ENCODE peak calls at places on chromosomes 12 and 14, in five cellular contexts. F is HepG2, V is GM12878, W is H1, I is K562. J is an unnamed sample.
A peak's percentile ranks its signal among the peaks of the same experiment; 100 is the strongest.

GRCh38 chr12:88063375-88063774 is 34.2 kb upstream of the C12orf50 start:
- DNase-seq in F (no peak), V (no peak), W (no peak), I (no peak), J (no peak)

GRCh38 chr12:3164454-3165310 is 87.5 kb downstream of the TSPAN9 start:
- DNase-seq in F (peak; percentile 94), V (no peak), W (no peak), I (no peak), J (no peak)

GRCh38 chr12:110249716-110250225 is 31.3 kb upstream of the ATP2A2 start:
- DNase-seq in F (peak; percentile 74), V (peak; percentile 13), W (no peak), I (no peak), J (no peak)

GRCh38 chr12:130951636-130952035 is 2.1 kb upstream of the ADGRD1 start:
- DNase-seq in F (no peak), V (no peak), W (no peak), I (no peak), J (no peak)

GRCh38 chr12:79400481-79400880 is 290.3 kb downstream of the PAWR start:
- DNase-seq in F (no peak), V (no peak), W (no peak), I (no peak), J (no peak)

GRCh38 chr12:92290016-92290685 is 144.5 kb upstream of the BTG1 start:
- DNase-seq in F (no peak), V (no peak), W (no peak), I (no peak), J (no peak)

GRCh38 chr14:23175823-23176222 is 7.6 kb downstream of the SLC7A8 start:
- DNase-seq in F (no peak), V (no peak), W (no peak), I (no peak), J (no peak)

GRCh38 chr12:31004666-31005065 is 69.0 kb upstream of the DDX11 start:
- DNase-seq in F (no peak), V (no peak), W (no peak), I (no peak), J (no peak)

GRCh38 chr12:57520008-57520726 is at the start of gene DDIT3:
- DNase-seq in F (peak; percentile 97), V (peak; percentile 91), W (peak; percentile 100), I (peak; percentile 94), J (peak; percentile 99)

GRCh38 chr12:11805043-11805442 is 155.6 kb downstream of the ETV6 start:
- DNase-seq in F (no peak), V (no peak), W (no peak), I (no peak), J (no peak)

GRCh38 chr14:73173092-73173735 is 36.9 kb downstream of the PSEN1 start:
- DNase-seq in F (peak; percentile 24), V (no peak), W (no peak), I (no peak), J (peak; percentile 37)

GRCh38 chr14:48350971-48351370 is 675.6 kb upstream of the MDGA2 start:
- DNase-seq in F (no peak), V (no peak), W (no peak), I (no peak), J (no peak)

GRCh38 chr14:72608391-72609204 is 285.3 kb downstream of the DPF3 start:
- DNase-seq in F (no peak), V (no peak), W (peak; percentile 11), I (peak; percentile 20), J (no peak)

GRCh38 chr12:19251481-19251880 is 121.9 kb downstream of the PLEKHA5 start:
- DNase-seq in F (no peak), V (no peak), W (no peak), I (no peak), J (no peak)

GRCh38 chr12:54370218-54370730 is 6.0 kb upstream of the GPR84 start:
- DNase-seq in F (no peak), V (no peak), W (peak; percentile 91), I (peak; percentile 75), J (peak; percentile 93)

GRCh38 chr12:131803995-131804521 is 24.1 kb upstream of the MMP17 start:
- DNase-seq in F (no peak), V (no peak), W (no peak), I (no peak), J (no peak)

GRCh38 chr12:58895053-58895452 is 25.3 kb downstream of the LRIG3 start:
- DNase-seq in F (no peak), V (no peak), W (no peak), I (no peak), J (no peak)

GRCh38 chr14:54440454-54440853 is 720 bp downstream of the CNIH1 start:
- DNase-seq in F (no peak), V (no peak), W (no peak), I (no peak), J (no peak)

GRCh38 chr14:99686557-99687283 is 2.6 kb downstream of the CYP46A1 start:
- DNase-seq in F (no peak), V (no peak), W (peak; percentile 20), I (no peak), J (no peak)

GRCh38 chr14:91284146-91284790 is 39.8 kb upstream of the GPR68 start:
- DNase-seq in F (no peak), V (no peak), W (no peak), I (no peak), J (no peak)

GRCh38 chr12:4850857-4851380 is 58.8 kb upstream of the KCNA1 start:
- DNase-seq in F (no peak), V (no peak), W (no peak), I (no peak), J (no peak)

GRCh38 chr14:24297190-24297964 is 2.2 kb downstream of the DHRS1 start:
- DNase-seq in F (peak; percentile 87), V (no peak), W (no peak), I (no peak), J (peak; percentile 84)

GRCh38 chr14:24296341-24297157 is 3.0 kb downstream of the DHRS1 start:
- DNase-seq in F (peak; percentile 90), V (peak; percentile 82), W (peak; percentile 62), I (peak; percentile 57), J (peak; percentile 84)

GRCh38 chr14:24300326-24300980 is 803 bp downstream of the NOP9 start:
- DNase-seq in F (no peak), V (no peak), W (no peak), I (no peak), J (no peak)

GRCh38 chr14:24298892-24299254 is 707 bp downstream of the DHRS1 start:
- DNase-seq in F (peak; percentile 82), V (no peak), W (no peak), I (peak; percentile 33), J (peak; percentile 30)

DNA sequence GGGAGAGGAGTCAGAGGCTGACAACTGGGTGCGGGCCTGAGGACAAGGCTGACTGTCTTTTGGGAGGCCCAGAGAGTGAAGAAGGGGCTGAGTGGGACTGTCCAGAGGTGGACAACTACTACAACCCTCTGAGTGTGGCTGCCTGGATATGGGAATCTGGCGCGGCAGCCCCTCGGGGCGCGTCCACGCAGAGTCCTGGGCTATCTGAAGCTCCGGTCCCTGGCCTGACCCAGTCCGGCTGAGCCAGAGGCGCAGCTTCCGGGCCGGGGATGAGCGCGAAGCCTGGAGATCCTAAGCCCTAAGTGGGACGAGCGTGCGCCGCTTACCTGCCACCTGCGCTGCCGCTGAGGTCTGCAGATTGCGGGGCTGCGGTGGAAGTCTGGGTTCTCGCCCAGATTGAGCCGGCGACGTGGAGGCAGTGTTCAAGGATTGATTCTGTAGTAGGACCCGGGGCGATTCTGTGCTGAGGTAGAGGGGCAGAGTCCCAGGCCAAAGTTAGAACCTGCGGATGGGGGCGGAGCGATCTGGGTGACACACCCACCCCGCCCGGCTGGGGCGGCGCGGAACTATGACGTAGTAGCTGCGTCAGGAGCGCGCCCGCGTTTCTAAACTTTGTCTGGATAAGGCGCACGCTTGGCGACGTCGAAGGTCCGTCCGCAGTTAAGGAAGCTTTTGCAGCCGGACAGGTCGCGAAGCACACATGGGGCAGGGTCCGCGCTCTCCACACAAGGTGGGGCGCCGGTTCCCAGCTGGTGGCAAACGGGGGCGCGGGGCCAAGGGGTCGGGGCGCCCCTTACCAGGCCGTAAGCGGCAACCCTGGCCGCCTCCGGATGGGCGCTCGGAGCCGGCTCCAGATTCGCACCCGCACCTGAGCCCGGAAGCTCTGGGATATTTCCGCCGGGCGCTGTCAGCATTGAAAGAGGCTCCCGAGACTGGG is at the start of the genes DHRS1 and NOP9:
- DNase-seq in F (peak; percentile 93), V (peak; percentile 65), W (peak; percentile 99), I (peak; percentile 90), J (peak; percentile 96)
- TF ChIP-seq CREB1 in F (no peak), V (peak; percentile 100), W (peak; percentile 99), I (peak; percentile 99), J (peak; percentile 100)

DNA sequence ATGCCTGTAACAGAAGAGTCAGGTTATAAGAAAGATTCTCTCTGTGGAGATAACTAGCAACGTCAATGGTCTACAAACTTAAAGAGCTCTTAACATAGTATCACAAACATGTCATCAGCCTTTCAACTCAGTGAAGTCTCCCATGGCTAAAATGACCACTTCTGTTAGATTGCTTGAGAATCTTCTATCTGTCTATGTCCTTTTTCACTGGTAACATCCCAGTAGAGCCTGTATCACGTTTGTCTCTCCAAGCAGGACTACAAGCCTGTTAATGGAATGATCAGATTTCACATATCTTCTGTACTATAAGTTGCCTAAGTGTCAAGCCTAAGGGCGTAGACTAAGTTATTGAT is 50.7 kb downstream of the SLC2A13 start:
- DNase-seq in F (no peak), V (no peak), W (no peak), I (no peak), J (no peak)
- TF ChIP-seq POLR2AphosphoS5 in F (no peak), V (no peak), W (no peak), I (no peak), J (no peak)

GRCh38 chr12:124529595-124530276 is 37.7 kb downstream of the NCOR2 start:
- DNase-seq in F (no peak), V (no peak), W (no peak), I (no peak), J (no peak)

GRCh38 chr12:124530637-124531263 is 36.7 kb downstream of the NCOR2 start:
- DNase-seq in F (no peak), V (no peak), W (no peak), I (no peak), J (no peak)

GRCh38 chr12:124525455-124525854 is 42.0 kb downstream of the NCOR2 start:
- DNase-seq in F (no peak), V (no peak), W (no peak), I (no peak), J (no peak)

GRCh38 chr12:124525927-124526692 is 41.3 kb downstream of the NCOR2 start:
- DNase-seq in F (no peak), V (no peak), W (no peak), I (no peak), J (no peak)

DNA sequence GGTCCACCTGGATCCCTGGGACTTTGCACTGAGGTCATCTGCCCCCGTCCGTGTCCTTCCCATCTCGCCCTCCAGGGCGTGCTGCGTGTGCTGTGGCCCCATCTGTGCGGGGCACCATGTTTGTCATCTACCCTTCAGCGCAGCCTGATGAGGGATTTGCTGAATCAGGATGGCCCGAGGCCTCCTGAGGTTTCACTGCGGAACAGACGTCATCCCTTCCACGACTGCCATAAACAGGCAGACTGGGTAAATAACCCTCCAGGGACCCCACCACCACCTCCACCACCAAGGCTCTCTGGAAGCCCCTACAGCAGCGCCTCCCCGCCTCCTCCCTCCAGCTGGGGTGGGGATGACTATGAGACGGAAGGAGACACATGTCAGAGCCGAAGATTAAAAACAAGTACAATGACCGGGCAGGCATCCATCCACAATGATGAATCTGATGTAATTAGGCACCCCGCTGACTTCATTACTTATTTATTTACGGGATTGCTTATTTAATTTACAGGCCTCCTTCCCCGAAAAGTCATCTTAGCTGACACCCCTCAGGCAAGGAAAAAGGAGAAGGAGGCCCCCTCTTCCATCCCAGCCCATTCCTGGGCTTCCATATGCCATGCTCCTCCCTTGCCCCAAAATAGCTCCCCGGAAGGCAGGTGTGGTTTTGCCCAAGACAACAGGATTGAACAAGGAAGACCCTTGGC is 39.4 kb downstream of the NCOR2 start:
- DNase-seq in F (no peak), V (no peak), W (no peak), I (no peak), J (peak; percentile 56)
- TF ChIP-seq CREB1 in F (no peak), V (no peak), W (no peak), I (no peak), J (no peak)

GRCh38 chr14:104965561-104966231 is 12.5 kb downstream of the AHNAK2 start:
- DNase-seq in F (no peak), V (no peak), W (no peak), I (no peak), J (no peak)
- TF ChIP-seq POLR2AphosphoS5 in F (no peak), V (no peak), W (no peak), I (no peak), J (no peak)